ENCODE peak calls at places on chromosomes 1 and 21, in six cellular contexts. One of them, this sample, is unnamed.

GRCh38 chr1:76998582-76999189 is 131.4 kb downstream of the ST6GALNAC5 start:
- DNase-seq in GM12865: no peak
- DNase-seq in AG04450: peak; percentile 8
- DNase-seq in nephron progenitor cell: no peak
- DNase-seq in activated CD8-positive, alpha-beta T cell treated with anti-CD3 and anti-CD28 coated beads for 36 hours: no peak
- DNase-seq in epithelial cell of esophagus: peak; percentile 92
- DNase-seq in this sample: no peak

GRCh38 chr1:22806584-22806983 is 95.9 kb downstream of the EPHB2 start:
- DNase-seq in epithelial cell of esophagus: no peak
- DNase-seq in GM12865: no peak
- DNase-seq in activated CD8-positive, alpha-beta T cell treated with anti-CD3 and anti-CD28 coated beads for 36 hours: no peak
- DNase-seq in nephron progenitor cell: no peak
- DNase-seq in AG04450: no peak
- DNase-seq in this sample: no peak

GRCh38 chr1:147804942-147805723 is 44.7 kb upstream of the GJA5 start:
- DNase-seq in nephron progenitor cell: no peak
- DNase-seq in GM12865: no peak
- DNase-seq in activated CD8-positive, alpha-beta T cell treated with anti-CD3 and anti-CD28 coated beads for 36 hours: no peak
- DNase-seq in epithelial cell of esophagus: no peak
- DNase-seq in AG04450: no peak
- DNase-seq in this sample: no peak

GRCh38 chr1:206736878-206737728 is 33.5 kb upstream of the IL19 start:
- DNase-seq in AG04450: no peak
- DNase-seq in activated CD8-positive, alpha-beta T cell treated with anti-CD3 and anti-CD28 coated beads for 36 hours: peak; percentile 60
- DNase-seq in GM12865: no peak
- DNase-seq in epithelial cell of esophagus: no peak
- DNase-seq in nephron progenitor cell: no peak
- DNase-seq in this sample: no peak

GRCh38 chr1:98452162-98452561 is 209.4 kb upstream of the SNX7 start:
- DNase-seq in epithelial cell of esophagus: no peak
- DNase-seq in activated CD8-positive, alpha-beta T cell treated with anti-CD3 and anti-CD28 coated beads for 36 hours: no peak
- DNase-seq in GM12865: no peak
- DNase-seq in nephron progenitor cell: no peak
- DNase-seq in AG04450: no peak
- DNase-seq in this sample: no peak

GRCh38 chr1:181101581-181102226 is 13.2 kb downstream of the IER5 start:
- DNase-seq in nephron progenitor cell: peak; percentile 29
- DNase-seq in GM12865: no peak
- DNase-seq in epithelial cell of esophagus: no peak
- DNase-seq in activated CD8-positive, alpha-beta T cell treated with anti-CD3 and anti-CD28 coated beads for 36 hours: no peak
- DNase-seq in AG04450: no peak
- DNase-seq in this sample: no peak

GRCh38 chr1:175191654-175192053 is 922 bp downstream of the KIAA0040 start:
- DNase-seq in nephron progenitor cell: no peak
- DNase-seq in AG04450: no peak
- DNase-seq in epithelial cell of esophagus: peak; percentile 39
- DNase-seq in activated CD8-positive, alpha-beta T cell treated with anti-CD3 and anti-CD28 coated beads for 36 hours: peak; percentile 36
- DNase-seq in GM12865: peak; percentile 54
- DNase-seq in this sample: peak; percentile 48

GRCh38 chr1:119419109-119419508 is 4.2 kb downstream of the HSD3B2 start:
- DNase-seq in activated CD8-positive, alpha-beta T cell treated with anti-CD3 and anti-CD28 coated beads for 36 hours: no peak
- DNase-seq in AG04450: no peak
- DNase-seq in GM12865: no peak
- DNase-seq in epithelial cell of esophagus: no peak
- DNase-seq in nephron progenitor cell: no peak
- DNase-seq in this sample: no peak

GRCh38 chr1:42940851-42941639 is 17.6 kb downstream of the SLC2A1 start:
- DNase-seq in AG04450: peak; percentile 85
- DNase-seq in epithelial cell of esophagus: peak; percentile 91
- DNase-seq in GM12865: peak; percentile 88
- DNase-seq in activated CD8-positive, alpha-beta T cell treated with anti-CD3 and anti-CD28 coated beads for 36 hours: peak; percentile 49
- DNase-seq in nephron progenitor cell: no peak
- DNase-seq in this sample: no peak

GRCh38 chr21:42614391-42614790 is 39.0 kb upstream of the PDE9A start:
- DNase-seq in nephron progenitor cell: no peak
- DNase-seq in AG04450: no peak
- DNase-seq in epithelial cell of esophagus: no peak
- DNase-seq in GM12865: no peak
- DNase-seq in activated CD8-positive, alpha-beta T cell treated with anti-CD3 and anti-CD28 coated beads for 36 hours: peak; percentile 72
- DNase-seq in this sample: no peak

GRCh38 chr1:77504986-77505385 is 177.5 kb downstream of the ZZZ3 start:
- DNase-seq in activated CD8-positive, alpha-beta T cell treated with anti-CD3 and anti-CD28 coated beads for 36 hours: no peak
- DNase-seq in AG04450: no peak
- DNase-seq in nephron progenitor cell: no peak
- DNase-seq in GM12865: no peak
- DNase-seq in epithelial cell of esophagus: no peak
- DNase-seq in this sample: peak; percentile 14

GRCh38 chr1:10755977-10756521 is 40.4 kb downstream of the CASZ1 start:
- DNase-seq in activated CD8-positive, alpha-beta T cell treated with anti-CD3 and anti-CD28 coated beads for 36 hours: peak; percentile 79
- DNase-seq in AG04450: no peak
- DNase-seq in GM12865: peak; percentile 32
- DNase-seq in epithelial cell of esophagus: peak; percentile 60
- DNase-seq in nephron progenitor cell: peak; percentile 66
- DNase-seq in this sample: peak; percentile 49

GRCh38 chr1:188367669-188368068 is 1538.9 kb downstream of the PLA2G4A start:
- DNase-seq in activated CD8-positive, alpha-beta T cell treated with anti-CD3 and anti-CD28 coated beads for 36 hours: no peak
- DNase-seq in nephron progenitor cell: no peak
- DNase-seq in AG04450: no peak
- DNase-seq in epithelial cell of esophagus: no peak
- DNase-seq in GM12865: no peak
- DNase-seq in this sample: no peak

GRCh38 chr1:181155339-181155738 is 66.8 kb downstream of the IER5 start:
- DNase-seq in activated CD8-positive, alpha-beta T cell treated with anti-CD3 and anti-CD28 coated beads for 36 hours: no peak
- DNase-seq in AG04450: no peak
- DNase-seq in GM12865: no peak
- DNase-seq in epithelial cell of esophagus: no peak
- DNase-seq in nephron progenitor cell: no peak
- DNase-seq in this sample: no peak

GRCh38 chr1:165539908-165540307 is 3.9 kb upstream of the LRRC52 start:
- DNase-seq in nephron progenitor cell: no peak
- DNase-seq in epithelial cell of esophagus: no peak
- DNase-seq in AG04450: no peak
- DNase-seq in activated CD8-positive, alpha-beta T cell treated with anti-CD3 and anti-CD28 coated beads for 36 hours: no peak
- DNase-seq in GM12865: no peak
- DNase-seq in this sample: no peak

GRCh38 chr1:201254625-201255469 is 28.5 kb upstream of the PKP1 start:
- DNase-seq in AG04450: no peak
- DNase-seq in GM12865: peak; percentile 51
- DNase-seq in epithelial cell of esophagus: peak; percentile 44
- DNase-seq in activated CD8-positive, alpha-beta T cell treated with anti-CD3 and anti-CD28 coated beads for 36 hours: peak; percentile 79
- DNase-seq in nephron progenitor cell: peak; percentile 95
- DNase-seq in this sample: peak; percentile 89

GRCh38 chr1:29739176-29739575 is 502.9 kb downstream of the PTPRU start:
- DNase-seq in GM12865: no peak
- DNase-seq in AG04450: no peak
- DNase-seq in epithelial cell of esophagus: no peak
- DNase-seq in nephron progenitor cell: no peak
- DNase-seq in activated CD8-positive, alpha-beta T cell treated with anti-CD3 and anti-CD28 coated beads for 36 hours: no peak
- DNase-seq in this sample: no peak

GRCh38 chr21:44737706-44738354 is 26.5 kb upstream of the TSPEAR start:
- DNase-seq in activated CD8-positive, alpha-beta T cell treated with anti-CD3 and anti-CD28 coated beads for 36 hours: no peak
- DNase-seq in GM12865: no peak
- DNase-seq in AG04450: no peak
- DNase-seq in epithelial cell of esophagus: peak; percentile 28
- DNase-seq in nephron progenitor cell: no peak
- DNase-seq in this sample: no peak

GRCh38 chr1:101060992-101061391 is 35.4 kb upstream of the DPH5 start:
- DNase-seq in epithelial cell of esophagus: no peak
- DNase-seq in nephron progenitor cell: no peak
- DNase-seq in activated CD8-positive, alpha-beta T cell treated with anti-CD3 and anti-CD28 coated beads for 36 hours: no peak
- DNase-seq in AG04450: no peak
- DNase-seq in GM12865: peak; percentile 46
- DNase-seq in this sample: peak; percentile 14

DNA sequence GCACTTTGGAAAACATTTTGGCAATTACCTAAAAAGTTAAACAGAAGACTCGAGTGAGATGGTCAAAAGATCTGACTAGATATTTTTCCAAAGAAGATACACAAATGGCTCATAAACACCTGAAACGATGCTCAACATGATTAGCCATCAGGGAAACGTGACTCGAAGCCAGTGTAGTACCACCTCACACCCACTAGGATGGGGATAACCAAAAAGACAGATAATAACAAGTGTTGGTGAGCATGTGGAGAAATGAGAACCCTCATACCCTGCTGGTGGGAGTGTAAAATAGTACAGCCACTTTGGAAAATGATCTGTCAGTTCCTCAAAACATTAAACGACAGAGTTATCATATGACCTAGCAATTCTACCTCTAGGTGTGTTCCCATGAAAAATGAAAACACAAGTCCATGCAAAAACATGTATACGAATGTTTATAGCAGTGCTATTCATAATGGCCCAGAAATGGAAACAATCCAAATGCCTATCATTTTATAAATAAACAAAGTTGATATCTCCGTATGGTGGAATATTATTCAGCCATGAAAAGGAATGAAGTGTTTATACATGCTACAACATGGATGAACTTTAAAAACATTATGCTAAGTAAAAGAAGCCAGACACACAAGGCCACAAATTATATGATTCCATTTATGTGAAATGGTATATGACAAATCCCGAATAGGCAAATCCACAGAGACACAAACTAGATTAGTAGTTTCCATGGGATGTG is 625.2 kb downstream of the KIF26B start:
- DNase-seq in nephron progenitor cell: no peak
- DNase-seq in GM12865: no peak
- DNase-seq in activated CD8-positive, alpha-beta T cell treated with anti-CD3 and anti-CD28 coated beads for 36 hours: no peak
- DNase-seq in AG04450: no peak
- DNase-seq in epithelial cell of esophagus: no peak
- DNase-seq in this sample: no peak
- TF ChIP-seq CTCF in nephron progenitor cell: no peak
- TF ChIP-seq CTCF in GM12865: no peak
- TF ChIP-seq CTCF in activated CD8-positive, alpha-beta T cell treated with anti-CD3 and anti-CD28 coated beads for 36 hours: no peak
- TF ChIP-seq CTCF in AG04450: peak; percentile 12
- TF ChIP-seq CTCF in epithelial cell of esophagus: no peak
- TF ChIP-seq CTCF in this sample: no peak

DNA sequence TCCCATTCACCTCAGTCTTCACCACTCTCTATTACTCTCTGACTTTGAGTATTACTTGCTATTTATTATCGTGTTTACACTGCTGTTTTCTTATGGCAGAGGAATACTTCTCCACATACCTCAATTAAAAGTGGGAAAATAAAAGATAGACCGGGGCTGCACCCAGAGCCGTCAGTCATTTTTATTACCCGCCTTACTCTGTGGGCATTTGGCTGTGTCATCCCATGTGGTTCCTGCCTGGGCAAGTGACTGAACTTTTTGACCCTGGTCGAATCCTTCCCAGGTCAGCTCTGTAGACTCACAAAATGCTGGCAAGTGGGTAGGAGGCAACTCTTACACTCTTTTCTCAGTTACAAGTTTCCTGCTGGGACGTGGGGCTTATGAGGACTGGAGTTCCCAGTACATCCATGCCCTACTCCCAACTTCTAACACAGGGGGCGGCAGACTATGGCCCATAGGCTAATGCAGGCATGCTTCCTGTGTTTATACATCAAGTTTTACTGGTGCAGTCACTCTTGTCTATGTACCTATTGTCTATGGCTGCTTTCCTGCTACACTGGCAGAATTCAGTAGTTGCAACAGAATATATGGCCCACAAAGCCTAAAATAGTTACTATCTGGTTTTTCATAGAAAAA is 69.5 kb upstream of the KCND3 start:
- DNase-seq in activated CD8-positive, alpha-beta T cell treated with anti-CD3 and anti-CD28 coated beads for 36 hours: no peak
- DNase-seq in nephron progenitor cell: no peak
- DNase-seq in AG04450: no peak
- DNase-seq in GM12865: no peak
- DNase-seq in epithelial cell of esophagus: peak; percentile 10
- DNase-seq in this sample: no peak
- TF ChIP-seq CTCF in activated CD8-positive, alpha-beta T cell treated with anti-CD3 and anti-CD28 coated beads for 36 hours: no peak
- TF ChIP-seq CTCF in nephron progenitor cell: no peak
- TF ChIP-seq CTCF in AG04450: no peak
- TF ChIP-seq CTCF in GM12865: no peak
- TF ChIP-seq CTCF in epithelial cell of esophagus: no peak
- TF ChIP-seq CTCF in this sample: no peak

GRCh38 chr1:2195785-2196184 is 1.2 kb upstream of the FAAP20 start:
- DNase-seq in epithelial cell of esophagus: no peak
- DNase-seq in GM12865: no peak
- DNase-seq in AG04450: no peak
- DNase-seq in nephron progenitor cell: no peak
- DNase-seq in activated CD8-positive, alpha-beta T cell treated with anti-CD3 and anti-CD28 coated beads for 36 hours: no peak
- DNase-seq in this sample: no peak

GRCh38 chr1:2194898-2195673 is 514 bp upstream of the FAAP20 start:
- DNase-seq in activated CD8-positive, alpha-beta T cell treated with anti-CD3 and anti-CD28 coated beads for 36 hours: peak; percentile 93
- DNase-seq in GM12865: peak; percentile 87
- DNase-seq in nephron progenitor cell: peak; percentile 81
- DNase-seq in AG04450: peak; percentile 48
- DNase-seq in epithelial cell of esophagus: peak; percentile 92
- DNase-seq in this sample: peak; percentile 88

GRCh38 chr1:2192031-2192995 is 2.3 kb downstream of the FAAP20 start:
- DNase-seq in GM12865: no peak
- DNase-seq in epithelial cell of esophagus: no peak
- DNase-seq in nephron progenitor cell: no peak
- DNase-seq in AG04450: no peak
- DNase-seq in activated CD8-positive, alpha-beta T cell treated with anti-CD3 and anti-CD28 coated beads for 36 hours: no peak
- DNase-seq in this sample: no peak

GRCh38 chr1:2193514-2194251 is 889 bp downstream of the FAAP20 start:
- DNase-seq in nephron progenitor cell: no peak
- DNase-seq in activated CD8-positive, alpha-beta T cell treated with anti-CD3 and anti-CD28 coated beads for 36 hours: no peak
- DNase-seq in epithelial cell of esophagus: no peak
- DNase-seq in AG04450: no peak
- DNase-seq in GM12865: no peak
- DNase-seq in this sample: no peak

DNA sequence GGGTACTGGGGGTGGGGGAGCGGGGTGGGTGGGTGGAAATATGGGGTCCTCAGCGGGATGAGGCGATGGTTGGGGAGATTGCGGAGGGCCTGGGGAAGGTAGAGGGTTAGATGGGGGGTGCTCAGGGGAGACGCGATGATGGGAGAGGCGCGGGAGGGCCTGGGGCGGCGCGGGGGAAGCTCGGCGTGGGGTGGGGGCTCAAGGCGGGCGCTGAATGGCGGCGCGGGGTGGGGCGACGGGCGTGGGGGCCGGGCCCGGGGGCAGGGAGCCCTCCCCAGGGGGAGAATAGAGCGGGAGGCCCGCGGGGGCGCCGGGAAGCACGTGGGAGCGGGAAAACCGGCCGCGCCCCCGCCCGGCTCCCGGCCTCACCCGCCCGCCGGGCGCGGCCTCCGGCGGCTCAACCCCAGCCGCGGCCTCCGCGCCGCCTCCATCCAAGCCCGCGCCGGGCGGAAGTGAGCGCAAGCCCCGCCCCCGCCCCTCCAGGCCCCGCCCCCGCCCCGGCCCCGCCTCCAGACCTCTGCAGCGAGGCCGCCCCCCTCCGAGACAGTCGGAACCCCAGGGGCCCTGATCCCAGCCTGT is at the start of gene FAAP20:
- DNase-seq in GM12865: peak; percentile 79
- DNase-seq in activated CD8-positive, alpha-beta T cell treated with anti-CD3 and anti-CD28 coated beads for 36 hours: peak; percentile 73
- DNase-seq in AG04450: no peak
- DNase-seq in epithelial cell of esophagus: peak; percentile 71
- DNase-seq in nephron progenitor cell: peak; percentile 75
- DNase-seq in this sample: peak; percentile 88
- TF ChIP-seq CTCF in GM12865: no peak
- TF ChIP-seq CTCF in activated CD8-positive, alpha-beta T cell treated with anti-CD3 and anti-CD28 coated beads for 36 hours: no peak
- TF ChIP-seq CTCF in AG04450: no peak
- TF ChIP-seq CTCF in epithelial cell of esophagus: no peak
- TF ChIP-seq CTCF in nephron progenitor cell: no peak
- TF ChIP-seq CTCF in this sample: no peak

GRCh38 chr1:31955917-31956736 is 18.0 kb upstream of the PTP4A2 start:
- DNase-seq in epithelial cell of esophagus: peak; percentile 99
- DNase-seq in activated CD8-positive, alpha-beta T cell treated with anti-CD3 and anti-CD28 coated beads for 36 hours: peak; percentile 96
- DNase-seq in nephron progenitor cell: no peak
- DNase-seq in GM12865: peak; percentile 97
- DNase-seq in AG04450: peak; percentile 98
- DNase-seq in this sample: peak; percentile 80
- TF ChIP-seq CTCF in epithelial cell of esophagus: peak; percentile 16
- TF ChIP-seq CTCF in activated CD8-positive, alpha-beta T cell treated with anti-CD3 and anti-CD28 coated beads for 36 hours: peak; percentile 13
- TF ChIP-seq CTCF in nephron progenitor cell: no peak
- TF ChIP-seq CTCF in GM12865: peak; percentile 29
- TF ChIP-seq CTCF in AG04450: peak; percentile 64
- TF ChIP-seq CTCF in this sample: peak; percentile 25

GRCh38 chr1:50620680-50621329 is 197.6 kb upstream of the DMRTA2 start:
- DNase-seq in AG04450: no peak
- DNase-seq in GM12865: no peak
- DNase-seq in nephron progenitor cell: no peak
- DNase-seq in activated CD8-positive, alpha-beta T cell treated with anti-CD3 and anti-CD28 coated beads for 36 hours: no peak
- DNase-seq in epithelial cell of esophagus: peak; percentile 96
- DNase-seq in this sample: no peak
- TF ChIP-seq CTCF in AG04450: peak; percentile 69
- TF ChIP-seq CTCF in GM12865: peak; percentile 9
- TF ChIP-seq CTCF in nephron progenitor cell: no peak
- TF ChIP-seq CTCF in activated CD8-positive, alpha-beta T cell treated with anti-CD3 and anti-CD28 coated beads for 36 hours: no peak
- TF ChIP-seq CTCF in epithelial cell of esophagus: peak; percentile 83
- TF ChIP-seq CTCF in this sample: no peak